ENCODE peak calls at places on chromosome 4, in nine cellular contexts. P is transverse colon; S is A549; H is fibroblast of lung; M is heart left ventricle; Z is SJSA1; O is sigmoid colon; D is naive thymus-derived CD4-positive, alpha-beta T cell; Y is fibroblast of mammary gland. V is an unnamed sample.
A peak's percentile ranks its signal among the peaks of the same experiment; 100 is the strongest.

GRCh38 chr4:152460488-152460887 is 75.4 kb downstream of the FBXW7 start:
- DNase-seq in H (peak; percentile 55), S (no peak), M (no peak), D (no peak), Z (no peak), P (no peak), Y (peak; percentile 86), O (no peak), V (no peak)

GRCh38 chr4:12852338-12853307 is 631.5 kb downstream of the RAB28 start:
- DNase-seq in P (no peak), S (peak; percentile 23), Y (peak; percentile 69), D (no peak), O (no peak), M (no peak), Z (peak; percentile 77), H (peak; percentile 55), V (peak; percentile 4)

GRCh38 chr4:26081795-26082498 is 167.9 kb downstream of the SMIM20 start:
- DNase-seq in D (peak; percentile 16), H (peak; percentile 49), O (no peak), P (no peak), Y (peak; percentile 62), Z (peak; percentile 24), M (no peak), S (peak; percentile 15), V (no peak)

GRCh38 chr4:15569746-15570145 is 85.4 kb downstream of the FBXL5 start:
- DNase-seq in P (no peak), Z (no peak), S (no peak), D (no peak), O (no peak), H (no peak), M (no peak), Y (no peak), V (no peak)

GRCh38 chr4:101254776-101255175 is 92.5 kb downstream of the PPP3CA start:
- DNase-seq in Z (no peak), M (no peak), P (no peak), S (no peak), H (no peak), Y (peak; percentile 18), O (no peak), D (no peak), V (no peak)

GRCh38 chr4:96260071-96260682 is 420.3 kb downstream of the PDHA2 start:
- DNase-seq in H (peak; percentile 22), P (no peak), Y (no peak), O (no peak), Z (no peak), D (no peak), S (no peak), M (no peak), V (no peak)

GRCh38 chr4:152100378-152101201 is 339.8 kb upstream of the GATB start:
- DNase-seq in Y (no peak), O (no peak), H (no peak), P (peak; percentile 38), S (no peak), M (no peak), D (peak; percentile 95), Z (no peak), V (no peak)

GRCh38 chr4:29372971-29373370 is 1347.2 kb upstream of the PCDH7 start:
- DNase-seq in D (no peak), S (no peak), O (no peak), M (no peak), Y (no peak), H (no peak), Z (no peak), P (no peak), V (no peak)

GRCh38 chr4:23717528-23718248 is 172.2 kb downstream of the PPARGC1A start:
- DNase-seq in H (peak; percentile 36), Y (peak; percentile 42), M (no peak), Z (no peak), D (no peak), P (peak; percentile 10), O (no peak), S (peak; percentile 37), V (no peak)

GRCh38 chr4:42656736-42656985 is 244 bp downstream of the ATP8A1 start:
- DNase-seq in M (no peak), Z (no peak), H (no peak), Y (no peak), P (no peak), D (no peak), S (no peak), O (no peak), V (no peak)

GRCh38 chr4:67134616-67135015 is 410.7 kb downstream of the CENPC start:
- DNase-seq in O (no peak), D (no peak), Y (no peak), P (no peak), H (no peak), S (no peak), M (no peak), Z (no peak), V (no peak)

GRCh38 chr4:175290401-175290800 is 372.2 kb downstream of the ADAM29 start:
- DNase-seq in Y (peak; percentile 65), Z (no peak), D (no peak), H (peak; percentile 66), P (no peak), O (no peak), S (no peak), M (no peak), V (no peak)

GRCh38 chr4:17762705-17763104 is 18.7 kb downstream of the FAM184B start:
- DNase-seq in D (no peak), Z (no peak), M (no peak), O (no peak), P (no peak), S (no peak), Y (peak; percentile 74), H (peak; percentile 39), V (no peak)

GRCh38 chr4:60759518-60760245 is 440.4 kb upstream of the ADGRL3 start:
- DNase-seq in O (no peak), P (no peak), Z (no peak), H (no peak), Y (no peak), M (no peak), S (no peak), D (no peak), V (no peak)

GRCh38 chr4:153616005-153616555 is 68.0 kb upstream of the TLR2 start:
- DNase-seq in S (no peak), P (no peak), M (no peak), D (no peak), O (no peak), H (peak; percentile 10), Y (no peak), Z (no peak), V (no peak)

GRCh38 chr4:6641164-6641970 is 882 bp downstream of the MRFAP1 start:
- DNase-seq in H (peak; percentile 56), P (peak; percentile 61), Z (peak; percentile 27), O (no peak), D (peak; percentile 50), S (peak; percentile 18), M (peak; percentile 61), Y (peak; percentile 51), V (no peak)

GRCh38 chr4:113750734-113751133 is 10.8 kb downstream of the CAMK2D start:
- DNase-seq in D (no peak), O (no peak), Y (no peak), M (no peak), H (no peak), S (no peak), Z (no peak), P (no peak), V (no peak)

GRCh38 chr4:135739354-135739753 is 1537.8 kb upstream of the PABPC4L start:
- DNase-seq in H (no peak), O (no peak), Y (no peak), Z (no peak), M (no peak), D (no peak), P (no peak), S (peak; percentile 4), V (no peak)

GRCh38 chr4:109816082-109816442 is 500 bp downstream of the GAR1 start:
- DNase-seq in D (peak; percentile 50), Y (no peak), P (peak; percentile 26), M (no peak), O (no peak), Z (no peak), H (no peak), S (no peak), V (no peak)

GRCh38 chr4:90064196-90064595 is 63.0 kb upstream of the CCSER1 start:
- DNase-seq in H (no peak), Z (no peak), Y (no peak), P (no peak), S (no peak), M (no peak), O (no peak), D (no peak), V (no peak)

GRCh38 chr4:111483375-111484169 is 661.7 kb upstream of the FAM241A start:
- DNase-seq in H (no peak), O (peak; percentile 55), Z (no peak), M (no peak), S (no peak), Y (no peak), D (no peak), P (no peak), V (no peak)

GRCh38 chr4:83009529-83009928 is 1.1 kb downstream of the LIN54 start:
- DNase-seq in O (no peak), S (no peak), H (no peak), M (no peak), D (no peak), Z (peak; percentile 14), P (no peak), Y (peak; percentile 25), V (no peak)

DNA sequence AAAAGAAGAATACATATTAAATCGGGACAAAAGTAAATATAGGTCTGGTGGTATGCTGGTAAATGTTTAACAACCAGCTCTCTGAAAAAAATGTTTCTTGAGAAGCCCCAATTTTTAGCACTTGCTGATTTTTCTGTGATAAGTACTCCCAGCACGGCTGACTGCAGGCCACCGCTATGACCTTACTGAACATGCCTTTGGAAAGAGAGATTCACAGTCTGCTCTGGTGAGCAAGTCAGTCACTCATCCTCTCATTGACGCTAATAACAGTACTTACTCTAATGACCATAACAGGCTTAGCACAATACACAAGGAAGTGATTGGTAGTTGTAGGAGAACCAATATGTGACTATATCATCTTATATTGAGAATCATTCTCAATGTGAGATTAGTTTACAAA is 98.9 kb upstream of the BLTP1 start:
- DNase-seq in D (no peak), Y (no peak), O (no peak), P (no peak), H (no peak), S (no peak), Z (no peak), M (no peak), V (no peak)
- H3K4me3 ChIP-seq in D (no peak overlapping the region), Y (no peak overlapping the region), O (no peak overlapping the region), P (no peak overlapping the region), H (no peak overlapping the region), S (no peak overlapping the region), Z (no peak overlapping the region), M (no peak overlapping the region), V (no peak overlapping the region)

GRCh38 chr4:159105761-159106243 is 2.9 kb downstream of the RAPGEF2 start:
- DNase-seq in P (no peak), D (no peak), H (peak; percentile 94), O (no peak), S (no peak), Z (no peak), M (no peak), Y (peak; percentile 82), V (no peak)
- H3K4me3 ChIP-seq in P (peak overlapping the region; percentile 97), D (no peak overlapping the region), H (peak overlapping the region; percentile 88), O (peak overlapping the region; percentile 93), S (no peak overlapping the region), Z (no peak overlapping the region), M (peak overlapping the region; percentile 99), Y (peak overlapping the region; percentile 89), V (peak overlapping the region; percentile 90)

GRCh38 chr4:103718993-103719319 is 829 bp downstream of the TACR3 start:
- DNase-seq in P (no peak), H (no peak), S (no peak), Y (peak; percentile 12), D (no peak), M (no peak), O (no peak), Z (no peak), V (no peak)
- H3K4me3 ChIP-seq in P (no peak overlapping the region), H (no peak overlapping the region), S (no peak overlapping the region), Y (no peak overlapping the region), D (no peak overlapping the region), M (no peak overlapping the region), O (no peak overlapping the region), Z (no peak overlapping the region), V (no peak overlapping the region)

GRCh38 chr4:180827193-180827592 is 1416.0 kb upstream of the TENM3 start:
- DNase-seq in Y (peak; percentile 43), D (no peak), H (peak; percentile 33), Z (no peak), M (no peak), O (no peak), P (no peak), S (no peak), V (no peak)
- H3K4me3 ChIP-seq in Y (peak overlapping the region; percentile 39), D (no peak overlapping the region), H (peak overlapping the region; percentile 59), Z (no peak overlapping the region), M (peak overlapping the region; percentile 41), O (peak overlapping the region; percentile 26), P (no peak overlapping the region), S (no peak overlapping the region), V (peak overlapping the region; percentile 2)